ENCODE peak calls at places on chromosome 5, in ten cellular contexts. D is GM04504; K is WTC11; G is KG1; X is DMS153; A is CD8-positive, alpha-beta memory T cell; T is kidney; O is T follicular helper cell; E is fibroblast of pulmonary artery; L is A673. Z is an unnamed sample.

GRCh38 chr5:50786073-50786472 is 119.6 kb downstream of the PARP8 start:
- DNase-seq in E (peak), A (no peak), D (no peak), L (no peak), O (no peak), K (no peak), X (no peak), T (no peak), G (no peak), Z (no peak)

GRCh38 chr5:30849801-30850370 is 343.6 kb upstream of the CDH6 start:
- DNase-seq in D (no peak), K (no peak), O (no peak), A (no peak), E (peak), T (no peak), L (no peak), X (no peak), G (no peak), Z (no peak)

GRCh38 chr5:125595095-125595494 is 828.1 kb upstream of the GRAMD2B start:
- DNase-seq in O (no peak), X (no peak), L (no peak), G (no peak), D (peak), E (peak), A (no peak), K (no peak), T (peak), Z (no peak)

GRCh38 chr5:78497573-78498533 is 137.4 kb downstream of the SCAMP1 start:
- DNase-seq in X (no peak), L (no peak), G (no peak), O (no peak), E (no peak), A (no peak), K (no peak), T (no peak), D (no peak), Z (no peak)

GRCh38 chr5:94705427-94705826 is 87.0 kb downstream of the SLF1 start:
- DNase-seq in O (no peak), L (peak), A (no peak), K (no peak), X (no peak), D (no peak), T (no peak), E (no peak), G (no peak), Z (no peak)

GRCh38 chr5:133531634-133532033 is 80.7 kb downstream of the FSTL4 start:
- DNase-seq in T (no peak), E (peak), O (no peak), A (no peak), K (no peak), G (no peak), D (peak), X (no peak), L (no peak), Z (no peak)

GRCh38 chr5:94218374-94218773 is 400.0 kb downstream of the KIAA0825 start:
- DNase-seq in G (no peak), A (no peak), L (no peak), K (no peak), E (peak), D (peak), O (no peak), X (no peak), T (no peak), Z (no peak)

GRCh38 chr5:149422429-149423286 is 43.6 kb upstream of the IL17B start:
- DNase-seq in A (no peak), D (no peak), X (no peak), T (peak), K (peak), G (no peak), E (peak), L (no peak), O (no peak), Z (no peak)

GRCh38 chr5:74543162-74543995 is 97.1 kb downstream of the ENC1 start:
- DNase-seq in L (peak), G (no peak), A (no peak), O (no peak), T (peak), X (peak), D (peak), E (peak), K (peak), Z (no peak)

GRCh38 chr5:1800470-1801060 is 642 bp upstream of the NDUFS6 start:
- DNase-seq in K (no peak), A (peak), G (no peak), O (peak), D (no peak), T (no peak), E (peak), L (peak), X (peak), Z (peak)

GRCh38 chr5:50967388-50968039 is 301.1 kb downstream of the PARP8 start:
- DNase-seq in A (no peak), T (no peak), X (peak), O (no peak), G (no peak), D (no peak), L (peak), K (peak), E (no peak), Z (no peak)

GRCh38 chr5:17069995-17070405 is 133.9 kb upstream of the MYO10 start:
- DNase-seq in T (no peak), A (no peak), D (no peak), E (peak), L (peak), G (no peak), X (no peak), O (no peak), K (no peak), Z (no peak)

GRCh38 chr5:174834081-174834480 is 109.7 kb downstream of the MSX2 start:
- DNase-seq in O (no peak), G (no peak), T (no peak), D (no peak), K (no peak), A (no peak), L (no peak), E (no peak), X (no peak), Z (no peak)

GRCh38 chr5:139090566-139090965 is 107.6 kb downstream of the SIL1 start:
- DNase-seq in G (no peak), A (no peak), E (no peak), D (no peak), K (no peak), L (no peak), O (no peak), X (no peak), T (no peak), Z (no peak)

GRCh38 chr5:131747180-131748105 is 49.4 kb downstream of the FNIP1 start:
- DNase-seq in A (no peak), E (peak), O (no peak), D (no peak), T (no peak), X (no peak), K (no peak), L (no peak), G (peak), Z (peak)

GRCh38 chr5:171755354-171755821 is 30.2 kb upstream of the SMIM23 start:
- DNase-seq in X (no peak), L (no peak), T (no peak), O (no peak), G (no peak), E (no peak), A (no peak), K (no peak), D (peak), Z (no peak)

GRCh38 chr5:137146402-137146889 is 352.7 kb downstream of the SPOCK1 start:
- DNase-seq in T (no peak), K (no peak), E (peak), D (peak), G (no peak), A (no peak), O (no peak), L (peak), X (peak), Z (no peak)

GRCh38 chr5:164597293-164597900 is 1092.0 kb downstream of the MAT2B start:
- DNase-seq in O (no peak), D (no peak), G (no peak), K (peak), E (no peak), T (no peak), L (peak), A (no peak), X (no peak), Z (peak)

GRCh38 chr5:56358703-56359428 is 125.7 kb upstream of the ANKRD55 start:
- DNase-seq in K (no peak), D (no peak), O (no peak), X (no peak), G (no peak), L (no peak), E (no peak), T (peak), A (no peak), Z (no peak)

GRCh38 chr5:11904270-11904906 is at the start of gene CTNND2:
- DNase-seq in G (no peak), O (no peak), K (peak), E (no peak), X (peak), T (no peak), A (no peak), D (no peak), L (peak), Z (no peak)

GRCh38 chr5:133387091-133387490 is 225.2 kb downstream of the FSTL4 start:
- DNase-seq in T (no peak), D (no peak), E (no peak), O (no peak), K (no peak), L (no peak), A (no peak), G (no peak), X (no peak), Z (no peak)

GRCh38 chr5:81852277-81853004 is 101.5 kb upstream of the SSBP2 start:
- DNase-seq in O (no peak), A (no peak), K (peak), T (peak), E (no peak), D (no peak), G (peak), L (peak), X (no peak), Z (peak)

GRCh38 chr5:170095687-170096086 is 10.0 kb upstream of the FOXI1 start:
- DNase-seq in E (no peak), T (no peak), D (no peak), A (no peak), X (no peak), K (no peak), O (no peak), G (no peak), L (no peak), Z (no peak)

GRCh38 chr5:177457239-177458121 is 10.9 kb downstream of the PRR7 start:
- DNase-seq in X (peak), O (no peak), K (peak), E (peak), T (peak), D (peak), G (peak), A (peak), L (peak), Z (peak)

GRCh38 chr5:82106207-82106606 is 134.4 kb downstream of the ATG10 start:
- DNase-seq in D (peak), T (no peak), G (no peak), L (peak), K (no peak), E (no peak), X (no peak), A (no peak), O (no peak), Z (no peak)

GRCh38 chr5:135606431-135606830 is 27.6 kb upstream of the CXCL14 start:
- DNase-seq in D (no peak), L (no peak), E (no peak), O (no peak), K (no peak), X (no peak), T (no peak), G (no peak), A (no peak), Z (no peak)